ENCODE peak calls at places on chromosomes 1 and 21, in four cellular contexts. One of them, this sample, is unnamed.

GRCh38 chr1:165353731-165354671 is 2.5 kb downstream of the LMX1A start:
- DNase-seq in body of pancreas: no peak
- DNase-seq in tibial nerve: no peak
- DNase-seq in AG04449: no peak
- DNase-seq in this sample: no peak

GRCh38 chr1:245311887-245312286 is 157.1 kb downstream of the KIF26B start:
- DNase-seq in AG04449: no peak
- DNase-seq in tibial nerve: no peak
- DNase-seq in body of pancreas: no peak
- DNase-seq in this sample: no peak

GRCh38 chr1:8239306-8240023 is 78.4 kb upstream of the SLC45A1 start:
- DNase-seq in body of pancreas: no peak
- DNase-seq in tibial nerve: no peak
- DNase-seq in AG04449: no peak
- DNase-seq in this sample: no peak

GRCh38 chr1:78078358-78078757 is 32.6 kb downstream of the GIPC2 start:
- DNase-seq in AG04449: no peak
- DNase-seq in tibial nerve: no peak
- DNase-seq in body of pancreas: no peak
- DNase-seq in this sample: no peak

GRCh38 chr1:242225770-242226573 is 227.1 kb upstream of the MAP1LC3C start:
- DNase-seq in body of pancreas: no peak
- DNase-seq in tibial nerve: no peak
- DNase-seq in AG04449: no peak
- DNase-seq in this sample: no peak

GRCh38 chr1:152047954-152048640 is 11.3 kb upstream of the S100A11 start:
- DNase-seq in tibial nerve: peak
- DNase-seq in AG04449: peak
- DNase-seq in body of pancreas: peak
- DNase-seq in this sample: peak

GRCh38 chr1:56506951-56507437 is 72.4 kb downstream of the PLPP3 start:
- DNase-seq in AG04449: no peak
- DNase-seq in body of pancreas: no peak
- DNase-seq in tibial nerve: no peak
- DNase-seq in this sample: no peak

GRCh38 chr1:63984891-63985290 is 211.1 kb downstream of the ROR1 start:
- DNase-seq in body of pancreas: no peak
- DNase-seq in tibial nerve: no peak
- DNase-seq in AG04449: no peak
- DNase-seq in this sample: no peak

GRCh38 chr1:178486100-178487069 is 10.4 kb downstream of the CLEC20A start:
- DNase-seq in tibial nerve: no peak
- DNase-seq in AG04449: no peak
- DNase-seq in body of pancreas: no peak
- DNase-seq in this sample: no peak

GRCh38 chr1:235502601-235503332 is 1.5 kb downstream of the B3GALNT2 start:
- DNase-seq in AG04449: no peak
- DNase-seq in body of pancreas: no peak
- DNase-seq in tibial nerve: no peak
- DNase-seq in this sample: no peak

GRCh38 chr1:94299627-94300552 is 62.5 kb upstream of the ARHGAP29 start:
- DNase-seq in body of pancreas: no peak
- DNase-seq in tibial nerve: no peak
- DNase-seq in AG04449: no peak
- DNase-seq in this sample: peak

GRCh38 chr1:197733324-197733723 is 42.0 kb downstream of the DENND1B start:
- DNase-seq in AG04449: no peak
- DNase-seq in tibial nerve: no peak
- DNase-seq in body of pancreas: no peak
- DNase-seq in this sample: no peak

GRCh38 chr1:6596886-6597776 is 5.5 kb downstream of the KLHL21 start:
- DNase-seq in body of pancreas: no peak
- DNase-seq in AG04449: no peak
- DNase-seq in tibial nerve: no peak
- DNase-seq in this sample: no peak

GRCh38 chr1:173934440-173934839 is 17.3 kb upstream of the SERPINC1 start:
- DNase-seq in AG04449: no peak
- DNase-seq in body of pancreas: no peak
- DNase-seq in tibial nerve: no peak
- DNase-seq in this sample: no peak

GRCh38 chr21:42049578-42050430 is 21.3 kb upstream of the UMODL1 start:
- DNase-seq in AG04449: no peak
- DNase-seq in body of pancreas: no peak
- DNase-seq in tibial nerve: no peak
- DNase-seq in this sample: no peak

GRCh38 chr21:32132911-32133310 is 145.9 kb downstream of the MIS18A start:
- DNase-seq in tibial nerve: no peak
- DNase-seq in AG04449: no peak
- DNase-seq in body of pancreas: no peak
- DNase-seq in this sample: no peak

GRCh38 chr1:243246916-243247315 is 8.2 kb downstream of the CEP170 start:
- DNase-seq in AG04449: no peak
- DNase-seq in body of pancreas: no peak
- DNase-seq in tibial nerve: no peak
- DNase-seq in this sample: no peak

GRCh38 chr1:99327357-99327756 is 63.1 kb downstream of the PLPPR4 start:
- DNase-seq in body of pancreas: no peak
- DNase-seq in tibial nerve: no peak
- DNase-seq in AG04449: no peak
- DNase-seq in this sample: peak

GRCh38 chr1:10865518-10866313 is 69.3 kb upstream of the CASZ1 start:
- DNase-seq in body of pancreas: no peak
- DNase-seq in tibial nerve: no peak
- DNase-seq in AG04449: no peak
- DNase-seq in this sample: no peak

GRCh38 chr1:243390315-243390875 is 134.6 kb downstream of the SDCCAG8 start:
- DNase-seq in AG04449: no peak
- DNase-seq in tibial nerve: no peak
- DNase-seq in body of pancreas: no peak
- DNase-seq in this sample: no peak

GRCh38 chr1:202958544-202959275 is 598 bp upstream of the ADIPOR1 start:
- DNase-seq in tibial nerve: no peak
- DNase-seq in AG04449: no peak
- DNase-seq in body of pancreas: no peak
- DNase-seq in this sample: no peak

GRCh38 chr1:95126366-95126765 is 9.2 kb downstream of the TLCD4 start:
- DNase-seq in body of pancreas: no peak
- DNase-seq in tibial nerve: no peak
- DNase-seq in AG04449: no peak
- DNase-seq in this sample: no peak

GRCh38 chr1:148162363-148162762 is 10.3 kb upstream of the NBPF11 start:
- DNase-seq in AG04449: no peak
- DNase-seq in tibial nerve: no peak
- DNase-seq in body of pancreas: no peak
- DNase-seq in this sample: no peak

GRCh38 chr1:158112994-158113758 is 67.5 kb upstream of the CD1D start:
- DNase-seq in AG04449: no peak
- DNase-seq in tibial nerve: no peak
- DNase-seq in body of pancreas: peak
- DNase-seq in this sample: peak

GRCh38 chr21:45802956-45803612 is 159.6 kb downstream of the PCBP3 start:
- DNase-seq in tibial nerve: no peak
- DNase-seq in body of pancreas: no peak
- DNase-seq in AG04449: no peak
- DNase-seq in this sample: no peak

GRCh38 chr1:59697138-59697811 is 117.5 kb upstream of the HOOK1 start:
- DNase-seq in body of pancreas: no peak
- DNase-seq in AG04449: no peak
- DNase-seq in tibial nerve: no peak
- DNase-seq in this sample: peak

GRCh38 chr1:76141898-76142297 is 67.4 kb downstream of the ST6GALNAC3 start:
- DNase-seq in AG04449: no peak
- DNase-seq in tibial nerve: no peak
- DNase-seq in body of pancreas: no peak
- DNase-seq in this sample: no peak

GRCh38 chr1:245380790-245381535 is 226.2 kb downstream of the KIF26B start:
- DNase-seq in tibial nerve: no peak
- DNase-seq in AG04449: no peak
- DNase-seq in body of pancreas: no peak
- DNase-seq in this sample: no peak

GRCh38 chr1:2799811-2800663 is 1.5 kb downstream of the TTC34 start:
- DNase-seq in AG04449: no peak
- DNase-seq in tibial nerve: no peak
- DNase-seq in body of pancreas: no peak
- DNase-seq in this sample: no peak

GRCh38 chr21:45330851-45331261 is 43.2 kb upstream of the POFUT2 start:
- DNase-seq in tibial nerve: no peak
- DNase-seq in body of pancreas: no peak
- DNase-seq in AG04449: no peak
- DNase-seq in this sample: no peak

DNA sequence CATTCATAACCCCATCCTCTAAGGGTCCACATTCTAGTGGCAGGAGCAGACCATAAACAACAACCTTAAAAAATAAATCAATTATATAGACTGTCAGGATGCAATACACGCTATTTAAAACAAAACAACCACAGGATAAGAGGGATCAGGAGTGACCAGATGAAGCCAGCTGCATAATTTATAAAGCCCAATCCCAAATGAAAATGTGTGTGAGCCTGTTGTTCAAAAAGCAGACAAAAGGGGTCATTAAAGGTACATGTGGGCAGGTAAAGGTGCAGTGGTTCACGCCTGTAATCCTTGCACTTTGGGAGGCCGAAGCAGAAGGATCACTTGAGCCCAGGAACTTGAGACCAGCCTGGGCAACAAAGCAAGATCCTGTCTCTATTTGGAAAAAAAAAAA is 10.4 kb upstream of the LDLRAP1 start:
- DNase-seq in AG04449: no peak
- DNase-seq in body of pancreas: no peak
- DNase-seq in tibial nerve: no peak
- DNase-seq in this sample: no peak
- TF ChIP-seq CTCF in AG04449: no peak
- TF ChIP-seq CTCF in body of pancreas: no peak
- TF ChIP-seq CTCF in tibial nerve: no peak
- TF ChIP-seq CTCF in this sample: no peak

GRCh38 chr1:231094421-231094820 is 54.4 kb upstream of the FAM89A start:
- DNase-seq in body of pancreas: no peak
- DNase-seq in tibial nerve: no peak
- DNase-seq in AG04449: no peak
- DNase-seq in this sample: no peak

GRCh38 chr1:231091415-231091814 is 51.4 kb upstream of the FAM89A start:
- DNase-seq in tibial nerve: no peak
- DNase-seq in body of pancreas: no peak
- DNase-seq in AG04449: no peak
- DNase-seq in this sample: no peak

GRCh38 chr1:231092380-231092779 is 52.3 kb upstream of the FAM89A start:
- DNase-seq in tibial nerve: no peak
- DNase-seq in body of pancreas: no peak
- DNase-seq in AG04449: no peak
- DNase-seq in this sample: no peak

GRCh38 chr1:231093158-231093922 is 53.3 kb upstream of the FAM89A start:
- DNase-seq in tibial nerve: no peak
- DNase-seq in body of pancreas: no peak
- DNase-seq in AG04449: no peak
- DNase-seq in this sample: no peak

GRCh38 chr1:231091853-231092301 is 51.8 kb upstream of the FAM89A start:
- DNase-seq in AG04449: no peak
- DNase-seq in tibial nerve: no peak
- DNase-seq in body of pancreas: peak
- DNase-seq in this sample: peak
- TF ChIP-seq CTCF in AG04449: peak
- TF ChIP-seq CTCF in tibial nerve: no peak
- TF ChIP-seq CTCF in body of pancreas: peak
- TF ChIP-seq CTCF in this sample: peak

GRCh38 chr21:35053356-35054096 is 4.4 kb upstream of the RUNX1 start:
- DNase-seq in AG04449: no peak
- DNase-seq in tibial nerve: no peak
- DNase-seq in body of pancreas: no peak
- DNase-seq in this sample: no peak

GRCh38 chr21:35048706-35049617 is at the start of gene RUNX1:
- DNase-seq in AG04449: no peak
- DNase-seq in body of pancreas: no peak
- DNase-seq in tibial nerve: no peak
- DNase-seq in this sample: no peak

GRCh38 chr21:35052786-35053185 is 3.7 kb upstream of the RUNX1 start:
- DNase-seq in body of pancreas: no peak
- DNase-seq in AG04449: no peak
- DNase-seq in tibial nerve: no peak
- DNase-seq in this sample: no peak

GRCh38 chr21:35050348-35051286 is 1.5 kb upstream of the RUNX1 start:
- DNase-seq in body of pancreas: no peak
- DNase-seq in AG04449: no peak
- DNase-seq in tibial nerve: no peak
- DNase-seq in this sample: no peak

GRCh38 chr21:35051287-35051818 is 2.3 kb upstream of the RUNX1 start:
- DNase-seq in body of pancreas: peak
- DNase-seq in tibial nerve: peak
- DNase-seq in AG04449: no peak
- DNase-seq in this sample: peak
- TF ChIP-seq CTCF in body of pancreas: peak
- TF ChIP-seq CTCF in tibial nerve: peak
- TF ChIP-seq CTCF in AG04449: peak
- TF ChIP-seq CTCF in this sample: peak

DNA sequence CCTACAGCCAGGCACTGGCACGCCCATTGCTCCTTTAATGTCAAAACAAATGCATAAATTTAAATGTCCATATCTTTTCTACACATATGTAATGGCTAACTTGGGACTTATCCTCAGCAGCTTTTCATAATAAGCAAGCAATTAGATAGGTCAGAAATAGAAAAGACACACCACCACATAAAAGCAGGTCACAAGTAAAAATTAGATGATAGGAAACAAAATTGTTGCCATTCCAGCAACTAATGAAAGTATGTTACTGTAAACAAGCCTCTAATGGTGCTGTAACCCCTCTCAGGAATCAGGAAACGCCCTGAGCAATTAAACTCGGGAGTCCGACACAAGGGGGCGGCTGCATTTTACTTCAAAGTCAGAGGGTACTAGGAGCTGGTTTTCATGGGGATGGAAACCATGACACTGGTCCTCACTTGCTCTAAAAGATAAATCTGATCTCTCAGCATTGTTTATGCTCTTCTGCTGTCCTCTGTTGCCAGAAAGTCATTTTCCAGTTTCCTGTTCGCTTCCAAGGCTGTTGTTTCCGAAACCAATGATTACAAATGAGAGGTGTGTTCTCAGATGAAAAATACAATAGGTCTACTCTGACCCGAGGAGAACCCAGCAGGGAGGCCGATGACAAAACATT is 93.4 kb downstream of the TGFBR3 start:
- DNase-seq in AG04449: no peak
- DNase-seq in body of pancreas: no peak
- DNase-seq in tibial nerve: no peak
- DNase-seq in this sample: peak
- TF ChIP-seq CTCF in AG04449: no peak
- TF ChIP-seq CTCF in body of pancreas: no peak
- TF ChIP-seq CTCF in tibial nerve: no peak
- TF ChIP-seq CTCF in this sample: no peak

GRCh38 chr1:240254778-240255291 is 163.2 kb downstream of the FMN2 start:
- DNase-seq in body of pancreas: no peak
- DNase-seq in AG04449: no peak
- DNase-seq in tibial nerve: no peak
- DNase-seq in this sample: no peak
- TF ChIP-seq CTCF in body of pancreas: no peak
- TF ChIP-seq CTCF in AG04449: no peak
- TF ChIP-seq CTCF in tibial nerve: no peak
- TF ChIP-seq CTCF in this sample: no peak